ENCODE peak calls at places on chromosomes 3 and 15, in six cellular contexts. U, E, Y, J, G and P are unnamed samples.
A peak's percentile ranks its signal among the peaks of the same experiment; 100 is the strongest.

GRCh38 chr3:86282106-86282787 is 708.7 kb downstream of the VGLL3 start:
- DNase-seq in U (peak; percentile 39), E (no peak), Y (no peak), J (no peak), G (no peak), P (no peak)

GRCh38 chr3:173921741-173922140 is 524.2 kb downstream of the NLGN1 start:
- DNase-seq in U (no peak), E (no peak), Y (no peak), J (no peak), G (no peak), P (no peak)

GRCh38 chr15:97981758-97982157 is 21.3 kb downstream of the ARRDC4 start:
- DNase-seq in U (no peak), E (no peak), Y (no peak), J (no peak), G (no peak), P (no peak)

GRCh38 chr3:122515856-122516255 is 1.1 kb upstream of the KPNA1 start:
- DNase-seq in U (no peak), E (peak; percentile 35), Y (no peak), J (no peak), G (no peak), P (no peak)

GRCh38 chr15:47607750-47608149 is 109.6 kb upstream of the SEMA6D start:
- DNase-seq in U (no peak), E (no peak), Y (no peak), J (peak; percentile 30), G (no peak), P (no peak)

GRCh38 chr3:149902498-149903139 is 68.1 kb downstream of the PFN2 start:
- DNase-seq in U (no peak), E (no peak), Y (peak; percentile 39), J (no peak), G (no peak), P (no peak)

GRCh38 chr3:186425788-186426730 is 64.0 kb upstream of the DGKG start:
- DNase-seq in U (no peak), E (no peak), Y (peak; percentile 81), J (no peak), G (no peak), P (no peak)

GRCh38 chr15:96273317-96274086 is 57.0 kb upstream of the NR2F2 start:
- DNase-seq in U (no peak), E (no peak), Y (peak; percentile 98), J (no peak), G (no peak), P (no peak)

GRCh38 chr3:114847564-114847963 is 299.5 kb downstream of the ZBTB20 start:
- DNase-seq in U (no peak), E (no peak), Y (no peak), J (no peak), G (no peak), P (no peak)

GRCh38 chr3:27639271-27639670 is 82.9 kb downstream of the EOMES start:
- DNase-seq in U (no peak), E (no peak), Y (no peak), J (no peak), G (no peak), P (no peak)

GRCh38 chr3:52722491-52722890 is 16.6 kb downstream of the SPCS1 start:
- DNase-seq in U (no peak), E (no peak), Y (no peak), J (no peak), G (no peak), P (no peak)

GRCh38 chr3:127458698-127459097 is 131.8 kb downstream of the TPRA1 start:
- DNase-seq in U (peak; percentile 39), E (no peak), Y (no peak), J (no peak), G (no peak), P (peak; percentile 35)

GRCh38 chr3:187318819-187319616 is 27.5 kb upstream of the MASP1 start:
- DNase-seq in U (no peak), E (peak; percentile 35), Y (peak; percentile 67), J (peak; percentile 44), G (peak; percentile 40), P (no peak)

GRCh38 chr15:54618120-54618519 is 578.6 kb downstream of the RSL24D1 start:
- DNase-seq in U (no peak), E (peak; percentile 78), Y (no peak), J (no peak), G (no peak), P (no peak)

GRCh38 chr15:32738677-32739076 is 20.9 kb downstream of the GREM1 start:
- DNase-seq in U (no peak), E (no peak), Y (no peak), J (no peak), G (no peak), P (no peak)

GRCh38 chr3:126261037-126261436 is 80.7 kb upstream of the ALDH1L1 start:
- DNase-seq in U (peak; percentile 86), E (peak; percentile 62), Y (no peak), J (peak; percentile 46), G (no peak), P (peak; percentile 83)

GRCh38 chr15:49462242-49462641 is 39.2 kb downstream of the FGF7 start:
- DNase-seq in U (no peak), E (no peak), Y (no peak), J (no peak), G (no peak), P (no peak)

GRCh38 chr15:88802991-88803240 is 320 bp upstream of the ACAN start:
- DNase-seq in U (no peak), E (no peak), Y (no peak), J (no peak), G (no peak), P (no peak)

GRCh38 chr3:131688370-131688769 is 185.6 kb upstream of the MRPL3 start:
- DNase-seq in U (no peak), E (no peak), Y (peak; percentile 54), J (no peak), G (no peak), P (no peak)

DNA sequence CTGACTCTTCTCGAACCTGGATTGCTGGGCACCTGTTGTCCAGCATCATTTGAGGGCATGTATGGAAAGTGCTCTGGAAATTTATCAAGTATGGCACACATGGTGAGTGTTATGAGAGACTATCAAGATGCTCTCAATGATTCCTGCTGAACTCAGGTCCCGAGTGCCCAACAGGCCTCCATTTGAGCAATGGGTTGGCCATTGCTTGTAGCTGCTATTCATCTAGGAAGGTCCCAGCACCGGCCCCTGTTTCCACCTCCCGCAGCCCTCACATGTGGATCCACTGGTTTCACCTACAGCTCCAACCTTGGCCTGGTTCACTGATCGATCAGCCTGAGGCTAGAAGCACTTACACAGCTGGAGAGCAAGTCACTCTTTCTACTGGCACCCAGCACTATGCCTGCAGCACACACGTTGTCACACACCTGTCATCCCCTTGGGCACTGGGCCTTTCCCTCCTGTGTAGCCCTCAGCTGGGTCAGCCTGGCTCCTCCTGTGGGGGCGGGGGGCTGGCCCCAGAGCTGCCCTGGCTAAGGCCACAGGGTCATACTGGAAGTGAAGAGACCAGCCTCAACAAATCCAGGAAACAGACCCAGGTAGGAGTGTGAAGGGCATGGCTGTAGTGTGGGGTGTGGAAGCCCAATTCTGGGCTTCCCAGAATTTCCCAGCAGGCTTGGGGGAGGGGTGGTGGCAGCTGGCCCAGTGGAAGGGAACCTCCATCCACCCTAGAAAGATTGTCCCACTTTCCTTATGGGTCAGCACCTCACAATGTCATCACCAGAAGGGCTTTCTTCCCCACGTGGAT is 41.7 kb upstream of the SMAD3 start:
- DNase-seq in U (no peak), E (no peak), Y (peak; percentile 35), J (no peak), G (no peak), P (no peak)
- H3K4me1 ChIP-seq in U (peaks cover 31% of the 10 kb centered on the region), E (peaks cover 35% of the 10 kb centered on the region), Y (peaks cover 57% of the 10 kb centered on the region), J (peaks cover 21% of the 10 kb centered on the region), G (peaks cover 31% of the 10 kb centered on the region), P (peaks cover 29% of the 10 kb centered on the region)

GRCh38 chr3:142973217-142974009 is 9.9 kb upstream of the PAQR9 start:
- DNase-seq in U (peak; percentile 92), E (no peak), Y (no peak), J (no peak), G (peak; percentile 76), P (no peak)

GRCh38 chr3:142976621-142977398 is 13.3 kb upstream of the PAQR9 start:
- DNase-seq in U (peak; percentile 90), E (peak; percentile 76), Y (peak; percentile 93), J (peak; percentile 45), G (peak; percentile 87), P (peak; percentile 85)

GRCh38 chr3:142972092-142972753 is 8.7 kb upstream of the PAQR9 start:
- DNase-seq in U (no peak), E (no peak), Y (no peak), J (no peak), G (no peak), P (no peak)

GRCh38 chr3:142977399-142977728 is 13.9 kb upstream of the PAQR9 start:
- DNase-seq in U (no peak), E (no peak), Y (peak; percentile 51), J (no peak), G (no peak), P (no peak)

GRCh38 chr3:142975316-142975995 is 12.0 kb upstream of the PAQR9 start:
- DNase-seq in U (no peak), E (no peak), Y (peak; percentile 8), J (no peak), G (no peak), P (no peak)
- TF ChIP-seq CTCF in U (no peak), E (peak; percentile 18), Y (peak; percentile 46), J (no peak), G (no peak), P (no peak)

DNA sequence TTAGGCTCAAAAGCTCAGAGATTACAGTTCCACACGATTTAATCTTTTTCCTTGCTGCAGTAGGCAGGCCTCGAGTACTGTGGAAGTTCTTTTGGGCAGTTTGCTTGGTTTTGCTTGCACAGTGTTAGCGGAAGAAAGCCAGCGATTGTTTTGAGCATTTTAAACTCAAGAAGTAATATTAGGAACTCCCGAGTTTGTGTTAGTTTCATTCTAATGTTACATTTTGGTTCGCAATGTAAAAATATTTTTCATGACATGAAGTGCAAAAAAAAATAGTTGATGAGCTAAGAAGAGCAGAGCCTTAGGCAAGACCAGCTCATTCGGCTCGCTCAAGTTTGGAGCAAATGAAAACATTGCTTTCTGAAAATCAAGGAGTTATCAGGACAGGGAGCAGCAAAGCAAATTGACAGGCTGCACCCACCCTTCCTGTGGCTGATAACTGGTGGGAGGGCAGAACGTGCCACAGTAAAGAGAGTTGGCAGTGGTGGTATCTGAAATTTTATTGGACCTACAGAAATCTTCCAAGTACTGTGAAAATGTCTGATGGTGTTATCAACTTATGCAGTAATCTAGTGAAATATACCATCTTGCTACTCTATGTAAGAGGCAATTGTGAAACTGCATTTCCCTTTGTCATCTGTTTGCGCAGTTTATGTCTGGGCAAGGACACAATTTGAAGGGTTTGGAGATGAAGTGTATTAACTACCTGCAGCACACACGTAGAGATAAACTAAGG is 1.4 kb downstream of the PLCL2 start:
- DNase-seq in U (no peak), E (no peak), Y (peak; percentile 29), J (peak; percentile 46), G (no peak), P (no peak)
- H3K4me3 ChIP-seq in U (peak overlapping the region; percentile 97), E (no peak overlapping the region), Y (peak overlapping the region; percentile 94), J (peak overlapping the region; percentile 59), G (peak overlapping the region; percentile 88), P (peak overlapping the region; percentile 89)

DNA sequence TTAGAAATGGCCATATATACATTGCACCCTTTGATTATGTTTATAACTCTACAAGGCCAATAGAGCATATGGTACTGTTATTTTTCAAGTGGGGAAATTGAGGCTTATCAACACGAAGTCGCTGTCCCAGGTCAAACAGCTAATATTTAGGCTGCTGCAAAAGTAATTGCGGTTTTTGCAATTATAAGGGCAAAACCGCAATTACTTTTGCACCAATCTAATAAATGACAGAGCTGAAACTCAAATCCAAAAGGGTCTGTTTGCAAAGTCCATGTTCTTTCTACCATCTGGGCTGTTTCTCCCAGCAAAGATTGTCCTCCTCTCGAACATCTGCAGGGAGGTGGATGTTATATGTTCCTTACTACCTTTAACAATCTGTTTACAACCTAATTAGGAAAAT is 147.2 kb downstream of the CADPS start:
- DNase-seq in U (no peak), E (no peak), Y (no peak), J (no peak), G (no peak), P (no peak)
- H3K4me1 ChIP-seq in U (no peaks in the 10 kb centered on the region), E (peaks cover 18% of the 10 kb centered on the region), Y (no peaks in the 10 kb centered on the region), J (no peaks in the 10 kb centered on the region), G (peaks cover 10% of the 10 kb centered on the region), P (peaks cover 2% of the 10 kb centered on the region)